ENCODE peak calls at places on chromosome 5, in eight cellular contexts. J is psoas muscle, M is GM20000, R is pancreas, I is omental fat pad, G is stomach, K is retinal pigment epithelial cell, T is HepG2. W is an unnamed sample.

GRCh38 chr5:82100303-82101077 is 128.7 kb downstream of the ATG10 start:
- DNase-seq in J (no peak), M (peak), R (no peak), I (no peak), G (no peak), K (no peak), T (no peak), W (no peak)

GRCh38 chr5:60636001-60636400 is 64.0 kb downstream of the DEPDC1B start:
- DNase-seq in J (no peak), M (no peak), R (no peak), I (no peak), G (no peak), K (no peak), T (no peak), W (no peak)

GRCh38 chr5:170629566-170630175 is 125.9 kb downstream of the KCNIP1 start:
- DNase-seq in J (no peak), M (no peak), R (no peak), I (no peak), G (no peak), K (no peak), T (no peak), W (no peak)

GRCh38 chr5:156912869-156913268 is 50.2 kb downstream of the TIMD4 start:
- DNase-seq in J (no peak), M (no peak), R (no peak), I (no peak), G (no peak), K (no peak), T (no peak), W (no peak)

GRCh38 chr5:165630211-165630866 is 2124.9 kb downstream of the MAT2B start:
- DNase-seq in J (no peak), M (peak), R (peak), I (no peak), G (peak), K (peak), T (peak), W (no peak)

GRCh38 chr5:17182494-17182893 is 34.9 kb upstream of the BASP1 start:
- DNase-seq in J (no peak), M (no peak), R (no peak), I (no peak), G (no peak), K (no peak), T (no peak), W (no peak)

GRCh38 chr5:102971693-102972293 is 148.1 kb downstream of the GIN1 start:
- DNase-seq in J (no peak), M (peak), R (no peak), I (no peak), G (no peak), K (peak), T (peak), W (no peak)

GRCh38 chr5:91077623-91078022 is 305.5 kb downstream of the ARRDC3 start:
- DNase-seq in J (no peak), M (no peak), R (no peak), I (no peak), G (no peak), K (no peak), T (no peak), W (no peak)

GRCh38 chr5:44233691-44234090 is 155.5 kb downstream of the FGF10 start:
- DNase-seq in J (no peak), M (no peak), R (no peak), I (no peak), G (no peak), K (no peak), T (no peak), W (no peak)

GRCh38 chr5:132087176-132087575 is 13.6 kb downstream of the CSF2 start:
- DNase-seq in J (no peak), M (no peak), R (no peak), I (no peak), G (no peak), K (no peak), T (no peak), W (no peak)

GRCh38 chr5:76104027-76104426 is 20.8 kb downstream of the SV2C start:
- DNase-seq in J (no peak), M (peak), R (peak), I (no peak), G (peak), K (no peak), T (peak), W (no peak)

DNA sequence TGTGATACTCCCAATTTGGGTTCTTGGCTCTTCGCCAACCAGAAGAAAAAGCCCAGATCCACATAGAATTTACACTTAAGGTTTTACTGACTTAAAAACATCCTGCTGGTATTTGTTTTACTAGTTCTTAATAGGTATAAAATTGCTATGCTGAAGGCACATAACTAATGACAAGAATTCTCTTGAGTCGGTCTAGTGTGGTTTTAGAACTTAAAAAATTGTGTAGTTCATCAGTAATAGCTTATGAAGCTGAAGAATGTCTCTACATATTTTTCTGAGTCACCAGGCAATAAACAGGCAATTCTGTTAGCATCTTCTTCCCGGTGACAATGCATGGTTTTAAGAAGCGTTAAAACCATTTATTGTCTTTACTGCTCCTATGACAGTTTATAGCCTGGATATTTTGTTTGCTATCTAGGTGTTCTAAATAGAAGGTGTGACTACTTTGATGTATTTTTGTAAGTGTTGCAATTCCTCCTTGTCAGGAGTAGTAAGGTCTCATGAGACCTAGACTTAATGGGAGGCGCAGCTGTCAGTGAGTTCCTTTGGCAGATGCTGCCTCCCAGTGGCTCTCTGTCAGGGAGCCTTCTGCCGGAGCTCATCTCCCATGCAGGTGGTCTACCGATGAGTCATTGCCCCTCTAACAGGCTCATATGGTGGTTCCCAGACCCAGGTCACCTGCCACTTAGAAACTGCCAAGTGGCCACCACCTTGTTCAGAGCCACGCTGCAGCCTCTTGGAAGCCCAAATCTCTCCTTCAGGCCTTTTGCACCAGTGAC is 173.8 kb downstream of the MAST4 start:
- DNase-seq in J (no peak), M (no peak), R (no peak), I (no peak), G (no peak), K (no peak), T (peak), W (no peak)
- TF ChIP-seq CTCF in J (peak), M (no peak), R (no peak), I (no peak), G (no peak), K (no peak), T (peak), W (no peak)

DNA sequence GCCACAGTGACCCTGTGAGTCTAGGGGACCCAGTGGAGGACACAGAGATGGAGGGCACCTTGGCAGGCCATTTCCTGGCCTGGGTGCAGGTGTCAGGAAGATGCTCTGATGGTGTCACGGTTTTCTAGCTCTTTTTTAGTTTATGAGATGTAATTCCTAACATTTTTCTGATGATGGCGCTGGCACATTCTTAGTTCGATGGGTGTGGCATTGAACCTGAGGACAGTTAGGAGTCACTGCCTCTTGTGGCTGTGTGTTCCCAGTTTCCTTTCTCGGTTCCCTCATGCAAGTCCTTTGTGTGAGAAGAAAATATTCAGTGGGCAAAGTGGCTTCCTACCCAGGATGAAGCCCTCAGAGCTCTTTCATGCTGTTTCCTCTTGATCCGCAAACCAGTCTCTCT is 129.4 kb upstream of the ICE1 start:
- DNase-seq in J (no peak), M (no peak), R (no peak), I (no peak), G (no peak), K (no peak), T (peak), W (no peak)
- TF ChIP-seq CTCF in J (no peak), M (no peak), R (no peak), I (no peak), G (no peak), K (no peak), T (peak), W (no peak)

GRCh38 chr5:1542011-1542410 is 18.3 kb upstream of the LPCAT1 start:
- DNase-seq in J (no peak), M (no peak), R (no peak), I (no peak), G (no peak), K (no peak), T (no peak), W (no peak)

GRCh38 chr5:1541662-1542008 is 17.9 kb upstream of the LPCAT1 start:
- DNase-seq in J (no peak), M (no peak), R (no peak), I (no peak), G (no peak), K (no peak), T (no peak), W (no peak)

GRCh38 chr5:1540831-1541661 is 17.3 kb upstream of the LPCAT1 start:
- DNase-seq in J (peak), M (no peak), R (peak), I (no peak), G (no peak), K (no peak), T (no peak), W (no peak)

GRCh38 chr5:1538741-1539392 is 15.1 kb upstream of the LPCAT1 start:
- DNase-seq in J (no peak), M (no peak), R (no peak), I (no peak), G (no peak), K (no peak), T (no peak), W (no peak)

GRCh38 chr5:1540166-1540565 is 16.4 kb upstream of the LPCAT1 start:
- DNase-seq in J (peak), M (no peak), R (peak), I (no peak), G (no peak), K (no peak), T (no peak), W (no peak)
- TF ChIP-seq CTCF in J (no peak), M (no peak), R (no peak), I (no peak), G (no peak), K (peak), T (peak), W (no peak)

GRCh38 chr5:173328896-173329369 is 719 bp upstream of the STC2 start:
- DNase-seq in J (no peak), M (peak), R (peak), I (no peak), G (no peak), K (no peak), T (peak), W (no peak)
- TF ChIP-seq CTCF in J (no peak), M (no peak), R (no peak), I (no peak), G (no peak), K (no peak), T (no peak), W (no peak)

GRCh38 chr5:24642022-24642421 is 2.8 kb downstream of the CDH10 start:
- DNase-seq in J (no peak), M (no peak), R (no peak), I (no peak), G (no peak), K (no peak), T (peak), W (no peak)
- TF ChIP-seq CTCF in J (peak), M (no peak), R (no peak), I (no peak), G (peak), K (peak), T (peak), W (peak)

GRCh38 chr5:151267481-151268275 is 14.7 kb downstream of the GM2A start:
- DNase-seq in J (no peak), M (no peak), R (no peak), I (no peak), G (no peak), K (no peak), T (no peak), W (no peak)

GRCh38 chr5:151259931-151260330 is 6.9 kb downstream of the GM2A start:
- DNase-seq in J (no peak), M (no peak), R (no peak), I (no peak), G (no peak), K (no peak), T (no peak), W (no peak)

GRCh38 chr5:151258771-151259170 is 5.8 kb downstream of the GM2A start:
- DNase-seq in J (no peak), M (no peak), R (no peak), I (no peak), G (no peak), K (no peak), T (no peak), W (no peak)

GRCh38 chr5:151262532-151262931 is 9.5 kb downstream of the GM2A start:
- DNase-seq in J (no peak), M (no peak), R (no peak), I (no peak), G (no peak), K (no peak), T (no peak), W (no peak)

GRCh38 chr5:151264113-151264512 is 11.1 kb downstream of the GM2A start:
- DNase-seq in J (no peak), M (no peak), R (no peak), I (no peak), G (no peak), K (no peak), T (no peak), W (no peak)
- TF ChIP-seq CTCF in J (no peak), M (no peak), R (no peak), I (no peak), G (no peak), K (no peak), T (no peak), W (no peak)

DNA sequence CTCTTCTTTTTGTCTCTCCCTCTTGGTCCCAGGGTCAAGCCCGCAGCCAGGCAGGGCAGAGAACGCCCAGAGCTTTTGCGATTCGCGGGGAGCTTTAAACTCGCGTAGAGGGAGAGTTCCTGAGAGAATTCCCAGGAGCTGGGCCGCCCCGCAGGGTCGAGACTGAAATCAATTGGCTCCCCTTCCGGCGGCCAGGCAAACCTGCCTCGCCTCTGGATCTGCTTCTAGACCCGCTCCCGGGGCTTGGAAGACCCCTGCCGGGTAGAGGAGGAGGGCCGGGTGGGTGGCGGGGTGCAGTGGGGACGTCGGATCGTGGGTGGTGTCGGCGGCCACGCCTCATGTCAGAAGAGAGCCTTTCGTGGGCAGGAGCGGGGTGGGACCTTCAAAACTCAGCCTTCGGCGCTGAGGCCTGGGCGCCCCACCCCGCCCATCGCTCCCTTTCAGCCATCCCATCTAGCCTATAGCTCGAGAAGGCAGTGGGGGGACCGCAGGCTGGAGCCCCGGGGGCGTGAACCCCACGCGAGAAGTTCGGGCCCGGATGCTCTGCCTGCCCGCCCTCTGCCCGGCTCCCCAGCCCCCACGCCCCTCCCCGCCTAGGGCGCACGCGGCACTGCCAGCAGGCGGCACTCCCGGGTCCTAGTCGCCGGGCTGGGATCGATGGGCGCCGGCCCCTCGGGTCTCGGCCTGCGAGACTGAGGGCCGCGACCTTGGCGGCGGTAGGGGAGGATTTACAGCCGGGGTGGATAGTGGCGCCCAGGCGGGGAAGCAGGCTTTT is 6.1 kb downstream of the PRDM6 start:
- DNase-seq in J (peak), M (no peak), R (no peak), I (no peak), G (no peak), K (no peak), T (no peak), W (no peak)
- TF ChIP-seq CTCF in J (no peak), M (no peak), R (no peak), I (no peak), G (no peak), K (peak), T (peak), W (peak)

GRCh38 chr5:38518341-38518740 is 38.1 kb downstream of the LIFR start:
- DNase-seq in J (no peak), M (no peak), R (no peak), I (no peak), G (no peak), K (no peak), T (no peak), W (no peak)

GRCh38 chr5:38515648-38516047 is 40.8 kb downstream of the LIFR start:
- DNase-seq in J (no peak), M (no peak), R (no peak), I (no peak), G (no peak), K (no peak), T (peak), W (no peak)

GRCh38 chr5:38515081-38515480 is 41.4 kb downstream of the LIFR start:
- DNase-seq in J (no peak), M (no peak), R (no peak), I (no peak), G (no peak), K (no peak), T (no peak), W (no peak)

GRCh38 chr5:38524006-38524405 is 32.4 kb downstream of the LIFR start:
- DNase-seq in J (no peak), M (no peak), R (no peak), I (no peak), G (no peak), K (no peak), T (no peak), W (no peak)

DNA sequence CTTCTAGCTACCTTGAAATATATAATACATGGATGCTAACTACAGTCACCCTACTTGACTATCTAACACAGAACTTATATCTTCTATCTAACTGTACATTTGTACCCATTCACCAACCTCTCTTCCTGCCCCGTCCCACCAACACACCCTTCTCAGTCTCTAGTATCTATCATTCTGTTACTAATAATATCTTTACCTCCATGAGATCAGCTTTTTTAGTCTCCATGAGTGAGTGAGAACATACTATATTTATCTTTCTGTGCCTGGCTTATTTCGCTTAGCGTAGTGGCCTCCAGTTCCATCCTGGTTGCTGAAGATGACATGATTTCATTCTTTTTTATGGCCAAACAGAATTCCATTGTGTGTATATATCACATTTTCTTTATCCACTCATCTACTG is 37.0 kb downstream of the LIFR start:
- DNase-seq in J (no peak), M (no peak), R (no peak), I (no peak), G (no peak), K (no peak), T (no peak), W (no peak)
- TF ChIP-seq CTCF in J (no peak), M (no peak), R (no peak), I (no peak), G (no peak), K (no peak), T (no peak), W (no peak)

GRCh38 chr5:64384761-64385160 is 121.1 kb upstream of the RGS7BP start:
- DNase-seq in J (no peak), M (peak), R (no peak), I (no peak), G (no peak), K (no peak), T (peak), W (no peak)
- TF ChIP-seq CTCF in J (no peak), M (peak), R (no peak), I (no peak), G (no peak), K (peak), T (peak), W (no peak)

W was measured in mesothelial cell of epicardium.